ENCODE peak calls at places on chromosomes 7 and 10, in seven cellular contexts. A, Q, K, R, E, U and H are unnamed samples.

GRCh38 chr7:26900283-26900682 is 35.9 kb upstream of the SKAP2 start:
- DNase-seq in A (no peak), Q (no peak), K (no peak), R (no peak), E (no peak), U (no peak), H (no peak)

GRCh38 chr7:50164552-50165220 is 71.6 kb upstream of the ZPBP start:
- DNase-seq in A (no peak), Q (no peak), K (no peak), R (no peak), E (no peak), U (no peak), H (no peak)

GRCh38 chr10:21814866-21815265 is 188.7 kb downstream of the DNAJC1 start:
- DNase-seq in A (peak), Q (no peak), K (no peak), R (no peak), E (no peak), U (no peak), H (no peak)

GRCh38 chr7:55536619-55537457 is 35.5 kb downstream of the VOPP1 start:
- DNase-seq in A (no peak), Q (no peak), K (no peak), R (no peak), E (no peak), U (no peak), H (no peak)

GRCh38 chr10:101038486-101038885 is 7.5 kb downstream of the SFXN3 start:
- DNase-seq in A (no peak), Q (no peak), K (no peak), R (no peak), E (no peak), U (no peak), H (no peak)

GRCh38 chr7:101164071-101164840 is 1.1 kb downstream of the VGF start:
- DNase-seq in A (peak), Q (no peak), K (peak), R (no peak), E (peak), U (peak), H (peak)

GRCh38 chr7:99953649-99954048 is 22.2 kb downstream of the AZGP1 start:
- DNase-seq in A (peak), Q (peak), K (no peak), R (peak), E (no peak), U (peak), H (no peak)

GRCh38 chr10:88730864-88731263 is 24.8 kb downstream of the LIPK start:
- DNase-seq in A (no peak), Q (no peak), K (no peak), R (no peak), E (no peak), U (no peak), H (no peak)

GRCh38 chr10:108346066-108346465 is 1181.6 kb upstream of the SORCS1 start:
- DNase-seq in A (no peak), Q (no peak), K (no peak), R (no peak), E (no peak), U (no peak), H (no peak)

GRCh38 chr10:129977794-129978193 is 13.7 kb upstream of the EBF3 start:
- DNase-seq in A (no peak), Q (no peak), K (no peak), R (no peak), E (no peak), U (no peak), H (no peak)

GRCh38 chr7:11847336-11847735 is 15.3 kb upstream of the THSD7A start:
- DNase-seq in A (no peak), Q (no peak), K (no peak), R (no peak), E (no peak), U (peak), H (no peak)

GRCh38 chr10:52551036-52551435 is 221.5 kb downstream of the MBL2 start:
- DNase-seq in A (no peak), Q (no peak), K (no peak), R (no peak), E (no peak), U (peak), H (no peak)

GRCh38 chr10:72242675-72243074 is 26.6 kb upstream of the ASCC1 start:
- DNase-seq in A (peak), Q (no peak), K (peak), R (peak), E (no peak), U (peak), H (no peak)

GRCh38 chr7:106294334-106294733 is 9.6 kb upstream of the NAMPT start:
- DNase-seq in A (no peak), Q (no peak), K (no peak), R (no peak), E (no peak), U (no peak), H (no peak)

GRCh38 chr10:128095023-128095752 is 31.0 kb downstream of the MKI67 start:
- DNase-seq in A (no peak), Q (no peak), K (no peak), R (no peak), E (no peak), U (no peak), H (no peak)

GRCh38 chr10:79937661-79938226 is 11.2 kb downstream of the SFTPD start:
- DNase-seq in A (no peak), Q (no peak), K (no peak), R (no peak), E (no peak), U (no peak), H (no peak)

GRCh38 chr7:25759748-25760147 is 392.2 kb upstream of the NFE2L3 start:
- DNase-seq in A (no peak), Q (no peak), K (no peak), R (no peak), E (no peak), U (no peak), H (no peak)

GRCh38 chr7:29940199-29940598 is 49.4 kb downstream of the SCRN1 start:
- DNase-seq in A (no peak), Q (no peak), K (no peak), R (no peak), E (no peak), U (no peak), H (no peak)

GRCh38 chr7:155466142-155466813 is 8.3 kb downstream of the EN2 start:
- DNase-seq in A (no peak), Q (no peak), K (no peak), R (no peak), E (no peak), U (no peak), H (no peak)

GRCh38 chr10:49627644-49628247 is 13.9 kb downstream of the CHAT start:
- DNase-seq in A (no peak), Q (no peak), K (no peak), R (peak), E (no peak), U (no peak), H (no peak)

GRCh38 chr7:20217193-20217948 is at the start of gene MACC1:
- DNase-seq in A (no peak), Q (no peak), K (peak), R (peak), E (no peak), U (no peak), H (peak)

GRCh38 chr10:45000138-45000763 is 472 bp upstream of the ZNF22 start:
- DNase-seq in A (peak), Q (peak), K (peak), R (peak), E (no peak), U (peak), H (no peak)

GRCh38 chr10:121371836-121372235 is 226.4 kb downstream of the FGFR2 start:
- DNase-seq in A (no peak), Q (no peak), K (no peak), R (no peak), E (no peak), U (no peak), H (no peak)

GRCh38 chr7:25897261-25897782 is 254.7 kb upstream of the NFE2L3 start:
- DNase-seq in A (no peak), Q (no peak), K (no peak), R (no peak), E (no peak), U (peak), H (no peak)

GRCh38 chr10:97612386-97612785 is 20.9 kb downstream of the MORN4 start:
- DNase-seq in A (peak), Q (no peak), K (no peak), R (peak), E (peak), U (peak), H (no peak)

GRCh38 chr7:105988277-105988676 is 25.2 kb downstream of the CDHR3 start:
- DNase-seq in A (no peak), Q (no peak), K (no peak), R (no peak), E (no peak), U (no peak), H (no peak)

GRCh38 chr10:79404231-79404609 is 41.2 kb downstream of the ZCCHC24 start:
- DNase-seq in A (peak), Q (peak), K (peak), R (no peak), E (peak), U (peak), H (no peak)

GRCh38 chr10:106226831-106227230 is 937.7 kb downstream of the SORCS1 start:
- DNase-seq in A (no peak), Q (no peak), K (no peak), R (no peak), E (no peak), U (no peak), H (no peak)

GRCh38 chr7:85021090-85021704 is 165.7 kb downstream of the SEMA3D start:
- DNase-seq in A (peak), Q (no peak), K (no peak), R (no peak), E (peak), U (peak), H (no peak)

GRCh38 chr10:8665322-8665721 is 610.8 kb downstream of the GATA3 start:
- DNase-seq in A (no peak), Q (no peak), K (no peak), R (no peak), E (no peak), U (no peak), H (no peak)

GRCh38 chr7:102009628-102010027 is 192.2 kb downstream of the CUX1 start:
- DNase-seq in A (peak), Q (no peak), K (no peak), R (no peak), E (peak), U (peak), H (no peak)

GRCh38 chr7:16850772-16851466 is 30.9 kb downstream of the AGR3 start:
- DNase-seq in A (no peak), Q (no peak), K (no peak), R (no peak), E (no peak), U (no peak), H (peak)

GRCh38 chr10:122149607-122150505 is 121.2 kb upstream of the BTBD16 start:
- DNase-seq in A (no peak), Q (no peak), K (no peak), R (no peak), E (no peak), U (no peak), H (no peak)

GRCh38 chr7:150368884-150369739 is 490 bp downstream of the REPIN1 start:
- DNase-seq in A (peak), Q (no peak), K (peak), R (peak), E (peak), U (peak), H (no peak)

GRCh38 chr10:87504667-87505365 is at the start of gene MINPP1:
- DNase-seq in A (peak), Q (peak), K (peak), R (peak), E (peak), U (peak), H (peak)

GRCh38 chr10:70323697-70324340 is 40.0 kb upstream of the NPFFR1 start:
- DNase-seq in A (no peak), Q (no peak), K (no peak), R (no peak), E (no peak), U (no peak), H (no peak)
- TF ChIP-seq CTCF in A (no peak), Q (no peak), K (no peak), R (no peak), E (no peak), U (no peak), H (no peak)

GRCh38 chr7:132755538-132756481 is 179.5 kb upstream of the PLXNA4 start:
- DNase-seq in A (no peak), Q (no peak), K (peak), R (no peak), E (no peak), U (no peak), H (no peak)
- TF ChIP-seq CTCF in A (no peak), Q (no peak), K (no peak), R (no peak), E (peak), U (no peak), H (no peak)

GRCh38 chr7:66839814-66840213 is 81.2 kb upstream of the TMEM248 start:
- DNase-seq in A (no peak), Q (no peak), K (no peak), R (no peak), E (no peak), U (no peak), H (no peak)

GRCh38 chr7:66837661-66838060 is 83.4 kb upstream of the TMEM248 start:
- DNase-seq in A (no peak), Q (no peak), K (no peak), R (no peak), E (no peak), U (no peak), H (no peak)

GRCh38 chr7:66832531-66833351 is 88.3 kb upstream of the TMEM248 start:
- DNase-seq in A (no peak), Q (no peak), K (no peak), R (no peak), E (no peak), U (no peak), H (no peak)

GRCh38 chr7:66840316-66840715 is 80.7 kb upstream of the TMEM248 start:
- DNase-seq in A (no peak), Q (no peak), K (no peak), R (no peak), E (no peak), U (no peak), H (no peak)

GRCh38 chr7:66837007-66837406 is 84.0 kb upstream of the TMEM248 start:
- DNase-seq in A (no peak), Q (no peak), K (no peak), R (peak), E (no peak), U (peak), H (no peak)
- TF ChIP-seq CTCF in A (peak), Q (peak), K (no peak), R (no peak), E (peak), U (peak), H (no peak)

GRCh38 chr10:12512292-12513002 is 163.1 kb downstream of the CAMK1D start:
- DNase-seq in A (no peak), Q (no peak), K (no peak), R (no peak), E (no peak), U (no peak), H (no peak)

GRCh38 chr10:12511651-12512050 is 162.3 kb downstream of the CAMK1D start:
- DNase-seq in A (no peak), Q (no peak), K (no peak), R (no peak), E (no peak), U (no peak), H (no peak)

GRCh38 chr10:12510566-12510965 is 161.2 kb downstream of the CAMK1D start:
- DNase-seq in A (peak), Q (no peak), K (no peak), R (no peak), E (no peak), U (no peak), H (no peak)

GRCh38 chr10:12513003-12513365 is 163.6 kb downstream of the CAMK1D start:
- DNase-seq in A (no peak), Q (no peak), K (no peak), R (no peak), E (no peak), U (no peak), H (no peak)

DNA sequence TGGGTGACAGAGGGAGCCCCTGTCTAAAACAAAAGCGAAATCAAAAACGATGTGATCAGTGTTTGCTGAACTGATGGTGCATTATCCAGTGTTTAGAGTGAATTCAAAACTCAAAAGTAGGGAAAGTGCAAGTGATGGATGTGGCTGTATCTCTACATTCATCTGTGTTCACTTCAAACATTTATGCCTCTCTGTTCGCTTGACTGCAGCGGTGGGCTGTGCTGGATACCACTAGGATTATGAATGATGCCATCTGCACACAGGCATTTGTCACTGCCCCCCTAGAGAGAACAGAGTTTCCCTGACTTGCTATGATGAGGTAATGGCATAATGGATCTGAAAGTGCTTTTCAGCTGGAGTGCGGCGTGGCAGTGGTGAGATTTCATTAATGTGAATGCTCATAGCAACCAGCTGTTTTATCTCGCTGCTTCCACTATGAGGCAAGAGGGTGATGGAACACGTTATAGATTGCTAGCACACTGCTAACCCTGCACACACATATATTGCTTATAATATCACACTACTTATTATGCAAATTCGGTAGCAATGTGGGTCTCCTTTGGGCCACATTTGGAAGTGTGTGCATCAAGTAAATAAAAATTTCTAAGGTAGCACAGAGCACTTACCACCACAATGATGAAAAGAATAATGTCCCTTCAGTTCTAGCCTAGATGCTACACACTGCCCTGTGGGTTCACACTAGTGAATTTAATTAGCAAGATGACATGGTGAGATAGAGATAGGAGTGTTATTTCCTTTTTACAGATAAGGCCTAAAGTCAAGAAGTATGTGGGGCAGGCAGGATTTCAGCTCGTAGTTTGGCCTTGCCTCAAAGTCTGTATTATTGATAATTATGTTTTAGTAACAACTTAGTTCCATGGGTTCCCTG is 164.7 kb downstream of the CAMK1D start:
- DNase-seq in A (no peak), Q (no peak), K (no peak), R (no peak), E (no peak), U (peak), H (no peak)
- TF ChIP-seq CTCF in A (no peak), Q (no peak), K (no peak), R (no peak), E (no peak), U (no peak), H (no peak)

GRCh38 chr10:37754538-37755323 is 102.7 kb downstream of the ZNF248 start:
- DNase-seq in A (peak), Q (no peak), K (no peak), R (no peak), E (peak), U (no peak), H (no peak)
- TF ChIP-seq CTCF in A (peak), Q (peak), K (peak), R (no peak), E (peak), U (no peak), H (no peak)

GRCh38 chr10:99433378-99434020 is 3.1 kb upstream of the GOT1 start:
- DNase-seq in A (no peak), Q (no peak), K (no peak), R (no peak), E (no peak), U (no peak), H (no peak)
- TF ChIP-seq CTCF in A (no peak), Q (no peak), K (no peak), R (no peak), E (peak), U (peak), H (no peak)

GRCh38 chr7:132004528-132004927 is 448.1 kb upstream of the PODXL start:
- DNase-seq in A (peak), Q (no peak), K (no peak), R (no peak), E (peak), U (peak), H (no peak)
- TF ChIP-seq CTCF in A (peak), Q (peak), K (no peak), R (no peak), E (peak), U (peak), H (no peak)

GRCh38 chr7:74405191-74405898 is 48.4 kb upstream of the GTF2IRD1 start:
- DNase-seq in A (no peak), Q (no peak), K (no peak), R (no peak), E (no peak), U (no peak), H (no peak)

GRCh38 chr7:74404741-74405140 is 49.0 kb upstream of the GTF2IRD1 start:
- DNase-seq in A (no peak), Q (no peak), K (no peak), R (no peak), E (no peak), U (no peak), H (no peak)

GRCh38 chr7:74404388-74404700 is 49.4 kb upstream of the GTF2IRD1 start:
- DNase-seq in A (no peak), Q (no peak), K (no peak), R (no peak), E (no peak), U (no peak), H (no peak)

GRCh38 chr7:74405899-74406512 is 47.7 kb upstream of the GTF2IRD1 start:
- DNase-seq in A (no peak), Q (no peak), K (no peak), R (no peak), E (no peak), U (no peak), H (no peak)

DNA sequence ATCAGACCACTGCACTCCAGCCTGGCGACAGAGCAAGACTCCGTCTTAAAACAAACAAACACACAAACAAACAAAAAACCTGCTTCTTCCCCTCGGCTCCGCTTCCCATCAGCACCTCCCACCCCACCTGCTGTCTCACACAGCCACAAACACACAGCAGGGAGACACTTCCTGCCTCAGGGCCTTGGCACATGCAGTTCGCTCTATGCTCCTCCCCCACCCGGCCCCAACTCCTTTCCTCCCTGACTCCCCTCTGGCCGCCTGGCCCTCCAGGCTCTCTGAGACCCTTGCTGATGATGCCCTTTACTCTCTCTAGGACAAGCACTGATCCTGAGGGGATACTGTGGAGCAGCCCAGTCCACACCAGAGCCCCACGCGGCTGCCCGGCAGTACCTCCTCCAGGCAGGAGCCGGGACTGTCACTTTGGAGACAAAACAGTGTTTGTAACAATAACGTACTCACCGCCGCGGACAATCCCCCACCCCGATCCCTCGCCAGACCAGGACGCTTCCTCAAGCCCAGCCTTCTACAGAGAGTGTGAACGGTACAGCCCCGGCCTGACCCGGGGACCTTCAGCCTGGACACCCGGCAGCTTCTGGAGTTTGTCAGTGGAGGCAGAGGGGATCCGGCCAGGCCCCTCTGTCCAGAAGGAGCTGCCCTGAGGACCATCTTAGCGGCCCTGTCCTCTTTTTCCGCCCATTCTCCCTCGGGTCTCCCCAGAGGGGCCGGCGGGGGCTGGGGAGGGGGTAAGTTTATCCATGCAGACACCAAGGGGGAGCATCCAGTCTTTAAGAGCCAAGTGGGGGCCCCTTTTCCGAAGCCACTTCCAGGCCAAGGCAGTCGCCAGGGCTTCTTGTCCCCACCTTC is 50.0 kb upstream of the GTF2IRD1 start:
- DNase-seq in A (no peak), Q (no peak), K (no peak), R (no peak), E (no peak), U (no peak), H (no peak)
- TF ChIP-seq CTCF in A (no peak), Q (no peak), K (no peak), R (no peak), E (no peak), U (no peak), H (no peak)

GRCh38 chr10:4131407-4132215 is 346.6 kb upstream of the KLF6 start:
- DNase-seq in A (peak), Q (peak), K (no peak), R (no peak), E (peak), U (peak), H (no peak)
- TF ChIP-seq CTCF in A (no peak), Q (no peak), K (no peak), R (no peak), E (no peak), U (no peak), H (no peak)

GRCh38 chr7:70434376-70434775 is 697.6 kb upstream of the GALNT17 start:
- DNase-seq in A (peak), Q (no peak), K (no peak), R (no peak), E (no peak), U (no peak), H (no peak)
- TF ChIP-seq CTCF in A (no peak), Q (no peak), K (no peak), R (no peak), E (no peak), U (no peak), H (no peak)